ENCODE peak calls at places on chromosome 14, in nine cellular contexts. One of them, this sample, is unnamed. For H3K4me1, the result is how much of the 10 kb centered on the place peaks cover.

GRCh38 chr14:104228716-104229620 is 90.6 kb downstream of the KIF26A start:
- DNase-seq in Caco-2: no peak
- DNase-seq in effector memory CD4-positive, alpha-beta T cell: no peak
- DNase-seq in right lobe of liver: no peak
- DNase-seq in HCT116: no peak
- DNase-seq in gastrocnemius medialis: no peak
- DNase-seq in K562: no peak
- DNase-seq in cardiac muscle cell: no peak
- DNase-seq in GM23338: no peak
- DNase-seq in this sample: peak

GRCh38 chr14:99513946-99514551 is 32.8 kb downstream of the CCNK start:
- DNase-seq in right lobe of liver: no peak
- DNase-seq in K562: no peak
- DNase-seq in HCT116: no peak
- DNase-seq in GM23338: no peak
- DNase-seq in effector memory CD4-positive, alpha-beta T cell: no peak
- DNase-seq in gastrocnemius medialis: no peak
- DNase-seq in cardiac muscle cell: no peak
- DNase-seq in Caco-2: no peak
- DNase-seq in this sample: no peak

GRCh38 chr14:21852061-21852664 is 178.5 kb upstream of the OR4E1 start:
- DNase-seq in K562: peak
- DNase-seq in gastrocnemius medialis: no peak
- DNase-seq in right lobe of liver: no peak
- DNase-seq in cardiac muscle cell: peak
- DNase-seq in Caco-2: peak
- DNase-seq in effector memory CD4-positive, alpha-beta T cell: peak
- DNase-seq in HCT116: peak
- DNase-seq in GM23338: peak
- DNase-seq in this sample: no peak

GRCh38 chr14:28754209-28754985 is 12.2 kb upstream of the FOXG1 start:
- DNase-seq in cardiac muscle cell: peak
- DNase-seq in GM23338: peak
- DNase-seq in gastrocnemius medialis: no peak
- DNase-seq in effector memory CD4-positive, alpha-beta T cell: no peak
- DNase-seq in K562: peak
- DNase-seq in right lobe of liver: no peak
- DNase-seq in HCT116: no peak
- DNase-seq in Caco-2: no peak
- DNase-seq in this sample: no peak

GRCh38 chr14:20001863-20002262 is at the start of gene OR4Q2:
- DNase-seq in cardiac muscle cell: no peak
- DNase-seq in K562: no peak
- DNase-seq in right lobe of liver: no peak
- DNase-seq in gastrocnemius medialis: no peak
- DNase-seq in HCT116: no peak
- DNase-seq in effector memory CD4-positive, alpha-beta T cell: no peak
- DNase-seq in Caco-2: no peak
- DNase-seq in GM23338: no peak
- DNase-seq in this sample: no peak

GRCh38 chr14:58238252-58239247 is 6.1 kb upstream of the PSMA3 start:
- DNase-seq in K562: peak
- DNase-seq in right lobe of liver: no peak
- DNase-seq in effector memory CD4-positive, alpha-beta T cell: no peak
- DNase-seq in GM23338: peak
- DNase-seq in gastrocnemius medialis: no peak
- DNase-seq in cardiac muscle cell: peak
- DNase-seq in HCT116: no peak
- DNase-seq in Caco-2: no peak
- DNase-seq in this sample: no peak

GRCh38 chr14:75829316-75829715 is 152.5 kb downstream of the TGFB3 start:
- DNase-seq in HCT116: no peak
- DNase-seq in right lobe of liver: no peak
- DNase-seq in K562: no peak
- DNase-seq in effector memory CD4-positive, alpha-beta T cell: no peak
- DNase-seq in Caco-2: no peak
- DNase-seq in gastrocnemius medialis: no peak
- DNase-seq in GM23338: no peak
- DNase-seq in cardiac muscle cell: no peak
- DNase-seq in this sample: no peak

GRCh38 chr14:44170554-44170953 is 336.5 kb downstream of the FSCB start:
- DNase-seq in right lobe of liver: peak
- DNase-seq in cardiac muscle cell: no peak
- DNase-seq in gastrocnemius medialis: no peak
- DNase-seq in HCT116: no peak
- DNase-seq in effector memory CD4-positive, alpha-beta T cell: no peak
- DNase-seq in GM23338: no peak
- DNase-seq in K562: no peak
- DNase-seq in Caco-2: no peak
- DNase-seq in this sample: no peak

GRCh38 chr14:81464253-81465001 is 64.3 kb upstream of the STON2 start:
- DNase-seq in HCT116: peak
- DNase-seq in right lobe of liver: no peak
- DNase-seq in gastrocnemius medialis: no peak
- DNase-seq in Caco-2: no peak
- DNase-seq in K562: peak
- DNase-seq in cardiac muscle cell: peak
- DNase-seq in GM23338: peak
- DNase-seq in effector memory CD4-positive, alpha-beta T cell: peak
- DNase-seq in this sample: no peak

GRCh38 chr14:91987192-91987591 is 39.7 kb upstream of the FBLN5 start:
- DNase-seq in effector memory CD4-positive, alpha-beta T cell: no peak
- DNase-seq in HCT116: no peak
- DNase-seq in GM23338: no peak
- DNase-seq in right lobe of liver: no peak
- DNase-seq in Caco-2: no peak
- DNase-seq in cardiac muscle cell: no peak
- DNase-seq in K562: no peak
- DNase-seq in gastrocnemius medialis: no peak
- DNase-seq in this sample: no peak

GRCh38 chr14:73795974-73796373 is 55.7 kb upstream of the PTGR2 start:
- DNase-seq in right lobe of liver: peak
- DNase-seq in K562: no peak
- DNase-seq in cardiac muscle cell: peak
- DNase-seq in HCT116: peak
- DNase-seq in gastrocnemius medialis: no peak
- DNase-seq in Caco-2: peak
- DNase-seq in GM23338: no peak
- DNase-seq in effector memory CD4-positive, alpha-beta T cell: no peak
- DNase-seq in this sample: no peak

GRCh38 chr14:99273025-99273723 is 1.2 kb upstream of the BCL11B start:
- DNase-seq in K562: no peak
- DNase-seq in HCT116: no peak
- DNase-seq in effector memory CD4-positive, alpha-beta T cell: no peak
- DNase-seq in gastrocnemius medialis: no peak
- DNase-seq in Caco-2: peak
- DNase-seq in cardiac muscle cell: peak
- DNase-seq in GM23338: peak
- DNase-seq in right lobe of liver: no peak
- DNase-seq in this sample: no peak

GRCh38 chr14:32932921-32933622 is 5.6 kb upstream of the NPAS3 start:
- DNase-seq in Caco-2: no peak
- DNase-seq in gastrocnemius medialis: no peak
- DNase-seq in right lobe of liver: no peak
- DNase-seq in effector memory CD4-positive, alpha-beta T cell: no peak
- DNase-seq in GM23338: peak
- DNase-seq in HCT116: no peak
- DNase-seq in cardiac muscle cell: no peak
- DNase-seq in K562: no peak
- DNase-seq in this sample: no peak

GRCh38 chr14:95380350-95381042 is 60.8 kb upstream of the CLMN start:
- DNase-seq in gastrocnemius medialis: no peak
- DNase-seq in Caco-2: no peak
- DNase-seq in right lobe of liver: no peak
- DNase-seq in GM23338: no peak
- DNase-seq in cardiac muscle cell: no peak
- DNase-seq in HCT116: no peak
- DNase-seq in effector memory CD4-positive, alpha-beta T cell: no peak
- DNase-seq in K562: peak
- DNase-seq in this sample: no peak

GRCh38 chr14:103283916-103284315 is 50.1 kb upstream of the EIF5 start:
- DNase-seq in cardiac muscle cell: no peak
- DNase-seq in right lobe of liver: no peak
- DNase-seq in effector memory CD4-positive, alpha-beta T cell: no peak
- DNase-seq in HCT116: no peak
- DNase-seq in K562: no peak
- DNase-seq in gastrocnemius medialis: no peak
- DNase-seq in GM23338: no peak
- DNase-seq in Caco-2: no peak
- DNase-seq in this sample: no peak

GRCh38 chr14:26896447-26896846 is 298.6 kb upstream of the NOVA1 start:
- DNase-seq in K562: no peak
- DNase-seq in Caco-2: no peak
- DNase-seq in effector memory CD4-positive, alpha-beta T cell: no peak
- DNase-seq in GM23338: no peak
- DNase-seq in gastrocnemius medialis: peak
- DNase-seq in right lobe of liver: no peak
- DNase-seq in HCT116: no peak
- DNase-seq in cardiac muscle cell: peak
- DNase-seq in this sample: no peak

GRCh38 chr14:61559641-61560201 is 135.6 kb upstream of the HIF1A start:
- DNase-seq in Caco-2: peak
- DNase-seq in right lobe of liver: peak
- DNase-seq in effector memory CD4-positive, alpha-beta T cell: no peak
- DNase-seq in cardiac muscle cell: no peak
- DNase-seq in GM23338: peak
- DNase-seq in gastrocnemius medialis: no peak
- DNase-seq in HCT116: peak
- DNase-seq in K562: peak
- DNase-seq in this sample: no peak

GRCh38 chr14:64053694-64054669 is 201.2 kb downstream of the SYNE2 start:
- DNase-seq in HCT116: no peak
- DNase-seq in gastrocnemius medialis: no peak
- DNase-seq in right lobe of liver: no peak
- DNase-seq in effector memory CD4-positive, alpha-beta T cell: no peak
- DNase-seq in K562: no peak
- DNase-seq in GM23338: no peak
- DNase-seq in cardiac muscle cell: no peak
- DNase-seq in Caco-2: no peak
- DNase-seq in this sample: no peak

GRCh38 chr14:63893701-63894458 is 41.1 kb downstream of the SYNE2 start:
- DNase-seq in gastrocnemius medialis: peak
- DNase-seq in cardiac muscle cell: peak
- DNase-seq in Caco-2: no peak
- DNase-seq in GM23338: peak
- DNase-seq in effector memory CD4-positive, alpha-beta T cell: no peak
- DNase-seq in right lobe of liver: peak
- DNase-seq in HCT116: no peak
- DNase-seq in K562: no peak
- DNase-seq in this sample: no peak

GRCh38 chr14:92794547-92794941 is 439 bp downstream of the GOLGA5 start:
- DNase-seq in GM23338: peak
- DNase-seq in cardiac muscle cell: peak
- DNase-seq in K562: peak
- DNase-seq in HCT116: no peak
- DNase-seq in Caco-2: no peak
- DNase-seq in right lobe of liver: no peak
- DNase-seq in gastrocnemius medialis: no peak
- DNase-seq in effector memory CD4-positive, alpha-beta T cell: no peak
- DNase-seq in this sample: no peak

DNA sequence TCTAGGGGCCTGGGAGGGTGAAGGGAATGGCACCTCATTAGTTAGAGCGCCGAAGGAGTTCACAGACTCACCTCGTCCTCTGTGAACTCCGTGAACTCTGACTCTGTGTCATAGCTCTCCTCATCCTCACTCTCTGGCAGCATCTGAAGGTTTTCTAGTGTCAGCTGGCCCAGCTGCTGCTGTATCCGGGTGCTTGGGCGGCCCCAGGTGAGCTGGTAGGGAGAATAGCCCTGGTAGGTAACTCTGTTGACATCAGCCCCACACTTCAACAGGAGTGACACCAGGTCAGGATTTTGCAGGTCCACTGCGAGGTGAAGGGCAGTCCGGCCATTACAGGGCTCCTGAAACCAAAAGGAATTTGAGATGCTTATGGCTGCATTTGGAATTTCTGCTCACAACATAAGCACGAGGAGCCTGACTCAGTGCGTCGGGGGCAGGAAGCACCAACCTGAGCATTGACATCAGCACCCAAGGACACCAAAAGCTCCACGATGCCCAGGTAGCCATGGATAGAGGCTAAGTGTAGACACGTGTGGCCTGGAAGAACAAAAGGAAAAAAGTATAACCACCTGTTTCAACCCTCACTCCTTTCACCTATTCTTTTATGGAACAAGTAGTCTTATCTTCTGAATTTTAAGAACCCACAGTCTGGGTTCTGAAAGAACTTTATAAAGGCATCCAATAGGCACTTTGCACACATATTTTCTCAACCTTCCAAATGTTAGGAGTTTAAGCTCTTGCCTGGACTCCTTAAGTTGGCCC is 2.0 kb downstream of the NFKBIA start:
- DNase-seq in effector memory CD4-positive, alpha-beta T cell: no peak
- DNase-seq in K562: no peak
- DNase-seq in cardiac muscle cell: no peak
- DNase-seq in Caco-2: no peak
- DNase-seq in HCT116: no peak
- DNase-seq in right lobe of liver: peak
- DNase-seq in gastrocnemius medialis: peak
- DNase-seq in GM23338: no peak
- DNase-seq in this sample: no peak
- H3K4me1 ChIP-seq in effector memory CD4-positive, alpha-beta T cell: under half
- H3K4me1 ChIP-seq in K562: under half
- H3K4me1 ChIP-seq in cardiac muscle cell: under half
- H3K4me1 ChIP-seq in Caco-2: under half
- H3K4me1 ChIP-seq in HCT116: under half
- H3K4me1 ChIP-seq in right lobe of liver: under half
- H3K4me1 ChIP-seq in gastrocnemius medialis: under half
- H3K4me1 ChIP-seq in GM23338: under half
- H3K4me1 ChIP-seq in this sample: half or more

GRCh38 chr14:77046706-77047105 is 18.2 kb upstream of the IRF2BPL start:
- DNase-seq in right lobe of liver: no peak
- DNase-seq in K562: no peak
- DNase-seq in effector memory CD4-positive, alpha-beta T cell: no peak
- DNase-seq in Caco-2: no peak
- DNase-seq in HCT116: no peak
- DNase-seq in GM23338: no peak
- DNase-seq in gastrocnemius medialis: no peak
- DNase-seq in cardiac muscle cell: no peak
- DNase-seq in this sample: no peak
- H3K4me1 ChIP-seq in right lobe of liver: under half
- H3K4me1 ChIP-seq in K562: half or more
- H3K4me1 ChIP-seq in effector memory CD4-positive, alpha-beta T cell: under half
- H3K4me1 ChIP-seq in Caco-2: under half
- H3K4me1 ChIP-seq in HCT116: half or more
- H3K4me1 ChIP-seq in GM23338: under half
- H3K4me1 ChIP-seq in gastrocnemius medialis: half or more
- H3K4me1 ChIP-seq in cardiac muscle cell: half or more
- H3K4me1 ChIP-seq in this sample: half or more

GRCh38 chr14:101360045-101360931 is 201.0 kb upstream of the DIO3 start:
- DNase-seq in HCT116: no peak
- DNase-seq in effector memory CD4-positive, alpha-beta T cell: no peak
- DNase-seq in right lobe of liver: no peak
- DNase-seq in gastrocnemius medialis: peak
- DNase-seq in K562: peak
- DNase-seq in cardiac muscle cell: peak
- DNase-seq in Caco-2: no peak
- DNase-seq in GM23338: no peak
- DNase-seq in this sample: no peak
- H3K4me1 ChIP-seq in HCT116: under half
- H3K4me1 ChIP-seq in effector memory CD4-positive, alpha-beta T cell: under half
- H3K4me1 ChIP-seq in right lobe of liver: under half
- H3K4me1 ChIP-seq in gastrocnemius medialis: under half
- H3K4me1 ChIP-seq in K562: under half
- H3K4me1 ChIP-seq in cardiac muscle cell: under half
- H3K4me1 ChIP-seq in Caco-2: under half
- H3K4me1 ChIP-seq in GM23338: under half
- H3K4me1 ChIP-seq in this sample: under half

GRCh38 chr14:36520601-36521525 is 831 bp upstream of the NKX2-1 start:
- DNase-seq in gastrocnemius medialis: no peak
- DNase-seq in cardiac muscle cell: peak
- DNase-seq in K562: peak
- DNase-seq in right lobe of liver: peak
- DNase-seq in HCT116: peak
- DNase-seq in GM23338: peak
- DNase-seq in Caco-2: peak
- DNase-seq in effector memory CD4-positive, alpha-beta T cell: no peak
- DNase-seq in this sample: peak
- H3K4me1 ChIP-seq in gastrocnemius medialis: under half
- H3K4me1 ChIP-seq in cardiac muscle cell: under half
- H3K4me1 ChIP-seq in K562: under half
- H3K4me1 ChIP-seq in right lobe of liver: under half
- H3K4me1 ChIP-seq in HCT116: under half
- H3K4me1 ChIP-seq in GM23338: under half
- H3K4me1 ChIP-seq in Caco-2: under half
- H3K4me1 ChIP-seq in effector memory CD4-positive, alpha-beta T cell: under half
- H3K4me1 ChIP-seq in this sample: under half

This sample was measured in lower lobe of right lung.